ENCODE peak calls at places on chromosomes 12 and 14, in eight cellular contexts. X is Caco-2, T is fibroblast of lung, F is lower leg skin, H is ovary, R is A673, U is BJ, A is fibroblast of the aortic adventitia. I is an unnamed sample.
A peak's percentile ranks its signal among the peaks of the same experiment; 100 is the strongest.

GRCh38 chr12:74801625-74802024 is 264.0 kb downstream of the ATXN7L3B start:
- DNase-seq in X (no peak), T (no peak), F (no peak), H (no peak), R (peak; percentile 11), U (no peak), A (no peak), I (no peak)

GRCh38 chr14:72045271-72045670 is 113.0 kb downstream of the RGS6 start:
- DNase-seq in X (no peak), T (no peak), F (no peak), H (no peak), R (no peak), U (no peak), A (no peak), I (no peak)

GRCh38 chr14:94707494-94707893 is 62.4 kb downstream of the GSC start:
- DNase-seq in X (no peak), T (no peak), F (no peak), H (no peak), R (no peak), U (no peak), A (no peak), I (no peak)

GRCh38 chr14:94128216-94128839 is 1.1 kb downstream of the IFI27L2 start:
- DNase-seq in X (no peak), T (no peak), F (peak; percentile 8), H (no peak), R (no peak), U (no peak), A (no peak), I (no peak)

GRCh38 chr14:99271951-99272668 is at the start of gene BCL11B:
- DNase-seq in X (peak; percentile 68), T (peak; percentile 83), F (peak; percentile 89), H (peak; percentile 36), R (peak; percentile 99), U (no peak), A (peak; percentile 73), I (peak; percentile 70)

GRCh38 chr14:99387880-99388279 is 92.8 kb downstream of the SETD3 start:
- DNase-seq in X (no peak), T (no peak), F (no peak), H (no peak), R (no peak), U (no peak), A (no peak), I (no peak)

GRCh38 chr12:18723752-18724151 is 14.1 kb downstream of the PLCZ1 start:
- DNase-seq in X (no peak), T (peak; percentile 85), F (no peak), H (no peak), R (no peak), U (no peak), A (peak; percentile 69), I (peak; percentile 31)

GRCh38 chr14:37721976-37722659 is 126.7 kb downstream of the TTC6 start:
- DNase-seq in X (no peak), T (no peak), F (no peak), H (no peak), R (no peak), U (no peak), A (no peak), I (peak; percentile 30)

GRCh38 chr14:89214221-89214965 is 202.6 kb downstream of the FOXN3 start:
- DNase-seq in X (no peak), T (peak; percentile 17), F (peak; percentile 68), H (no peak), R (no peak), U (no peak), A (no peak), I (peak; percentile 43)

GRCh38 chr14:59126714-59127436 is 61.6 kb upstream of the DAAM1 start:
- DNase-seq in X (no peak), T (peak; percentile 51), F (peak; percentile 25), H (peak; percentile 21), R (peak; percentile 69), U (no peak), A (peak; percentile 76), I (peak; percentile 26)

GRCh38 chr14:20295067-20295466 is 10.7 kb downstream of the TTC5 start:
- DNase-seq in X (no peak), T (no peak), F (no peak), H (no peak), R (no peak), U (no peak), A (no peak), I (no peak)

GRCh38 chr14:103862393-103862782 is 15.0 kb upstream of the PPP1R13B start:
- DNase-seq in X (peak; percentile 68), T (no peak), F (no peak), H (peak; percentile 53), R (no peak), U (no peak), A (peak; percentile 59), I (no peak)

GRCh38 chr14:103857256-103857655 is 9.9 kb upstream of the PPP1R13B start:
- DNase-seq in X (no peak), T (no peak), F (no peak), H (no peak), R (no peak), U (no peak), A (no peak), I (no peak)

GRCh38 chr14:103858063-103858820 is 10.9 kb upstream of the PPP1R13B start:
- DNase-seq in X (no peak), T (no peak), F (no peak), H (no peak), R (no peak), U (no peak), A (no peak), I (no peak)

GRCh38 chr14:103861413-103862392 is 14.3 kb upstream of the PPP1R13B start:
- DNase-seq in X (no peak), T (no peak), F (no peak), H (no peak), R (no peak), U (no peak), A (no peak), I (no peak)

DNA sequence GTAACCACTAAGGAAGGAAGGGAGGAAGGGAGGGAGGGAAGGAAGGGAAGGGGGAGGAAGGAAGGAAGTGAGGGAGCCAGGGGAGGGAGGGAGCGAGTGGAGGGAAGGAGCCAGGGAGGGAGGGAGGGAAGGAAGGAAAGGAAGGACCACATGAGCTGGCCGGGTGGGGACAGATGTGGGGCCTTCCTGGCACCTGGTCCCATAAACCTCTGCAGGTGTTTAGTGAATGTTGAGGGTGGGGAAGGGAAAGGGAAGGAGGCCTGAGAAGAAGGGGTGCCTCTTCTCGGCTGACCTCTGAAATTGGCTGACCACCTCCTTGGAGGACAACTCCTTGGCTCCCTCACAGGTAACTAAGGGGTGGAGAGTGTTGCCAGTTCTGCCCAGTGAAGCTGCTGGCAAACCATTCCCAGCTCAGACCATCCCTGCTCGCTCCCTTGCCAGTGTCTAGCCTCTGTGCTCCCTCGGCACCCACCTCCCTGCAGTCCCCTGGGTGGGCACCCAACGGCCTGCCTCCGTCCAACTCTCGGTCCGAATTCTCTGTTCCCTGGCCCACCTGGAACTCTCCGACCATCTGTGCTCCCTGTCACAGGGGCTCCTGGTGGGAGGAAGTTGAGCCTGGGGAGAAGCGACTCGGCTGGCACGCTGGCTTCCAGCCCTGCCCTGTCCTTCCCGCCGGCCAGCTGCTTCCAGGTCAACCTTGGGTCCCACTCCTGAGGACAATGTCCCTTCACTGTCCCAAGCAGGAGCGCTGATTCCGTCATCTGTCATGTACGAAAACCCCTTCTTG is 12.2 kb upstream of the PPP1R13B start:
- DNase-seq in X (no peak), T (no peak), F (no peak), H (no peak), R (no peak), U (no peak), A (no peak), I (no peak)
- TF ChIP-seq CTCF in X (no peak), T (no peak), F (no peak), H (no peak), R (no peak), U (no peak), A (no peak), I (no peak)

DNA sequence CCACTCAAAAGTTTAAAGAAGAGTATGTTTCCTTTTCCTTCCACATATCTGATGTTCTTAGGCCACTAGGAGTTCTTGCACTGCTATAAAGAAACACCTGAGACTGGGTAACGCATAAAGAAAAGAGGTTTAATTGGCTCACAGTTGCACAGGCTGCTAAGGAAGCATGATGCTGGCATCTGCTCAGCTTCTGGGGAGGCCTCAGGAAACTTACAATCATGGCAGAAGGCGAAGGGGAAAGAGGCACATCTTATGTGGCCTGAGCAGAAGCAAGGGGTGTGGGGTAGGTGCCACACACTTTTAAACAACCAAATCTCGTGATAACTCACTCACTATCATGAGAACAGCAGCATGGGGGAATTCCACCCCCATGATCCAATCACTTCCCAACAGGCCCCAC is 7.7 kb upstream of the CRADD start:
- DNase-seq in X (no peak), T (no peak), F (no peak), H (no peak), R (no peak), U (no peak), A (no peak), I (no peak)
- TF ChIP-seq CTCF in X (no peak), T (no peak), F (no peak), H (no peak), R (no peak), U (no peak), A (no peak), I (no peak)

DNA sequence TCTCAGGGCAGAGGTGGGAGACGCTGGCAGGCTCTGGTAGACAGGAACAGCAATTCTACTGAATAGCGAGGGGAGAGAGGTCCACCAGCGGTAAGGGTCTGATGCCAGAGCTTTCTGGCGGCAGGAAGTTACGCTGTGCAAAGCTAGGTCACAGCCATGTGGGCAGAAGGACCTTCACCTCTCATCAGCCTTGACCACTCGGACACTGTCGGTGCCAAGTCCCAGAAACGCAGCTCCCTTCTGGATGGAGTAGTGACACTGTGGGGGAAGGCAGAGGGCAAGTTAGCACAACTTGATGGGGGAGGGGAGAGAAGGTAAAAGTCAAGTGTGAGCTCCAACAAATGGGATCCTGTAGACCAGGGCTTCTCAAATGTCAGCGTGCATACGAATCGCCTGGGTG is 10.3 kb upstream of the ZNF740 start:
- DNase-seq in X (no peak), T (no peak), F (no peak), H (no peak), R (no peak), U (no peak), A (no peak), I (no peak)
- TF ChIP-seq CTCF in X (no peak), T (no peak), F (no peak), H (no peak), R (no peak), U (no peak), A (no peak), I (no peak)

DNA sequence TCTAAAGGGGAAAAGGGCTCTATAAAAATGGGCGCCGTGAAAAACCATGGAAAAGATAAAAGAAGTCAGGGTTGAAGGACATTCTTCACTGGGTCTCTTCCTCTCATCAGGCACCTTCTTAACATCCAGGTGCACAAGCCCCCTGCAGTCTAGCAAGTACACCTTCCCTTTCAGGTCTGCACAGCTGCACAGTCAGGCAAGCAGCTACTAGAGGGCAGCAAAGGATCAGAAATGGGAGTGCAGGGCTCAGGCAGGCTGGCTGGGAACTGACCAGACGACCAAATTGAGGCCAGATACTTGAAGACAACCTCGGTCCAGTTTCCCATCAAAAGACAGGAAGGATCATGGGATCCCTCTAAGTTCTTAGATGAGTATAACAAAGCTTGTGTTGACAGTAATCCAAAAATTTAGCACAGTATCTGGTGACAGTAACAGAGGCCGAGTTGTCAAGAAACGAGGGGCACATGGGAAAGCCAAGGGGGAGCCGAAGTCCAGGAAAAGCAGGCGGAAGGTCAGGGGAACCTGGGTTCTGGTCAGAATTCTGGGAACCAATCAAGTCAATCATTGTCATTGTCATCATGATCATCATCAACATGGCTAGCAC is 10.1 kb upstream of the GRIP1 start:
- DNase-seq in X (peak; percentile 82), T (peak; percentile 25), F (no peak), H (no peak), R (peak; percentile 11), U (no peak), A (peak; percentile 11), I (peak; percentile 80)
- TF ChIP-seq CTCF in X (peak; percentile 87), T (peak; percentile 43), F (no peak), H (no peak), R (peak; percentile 43), U (peak; percentile 32), A (peak; percentile 31), I (peak; percentile 82)

GRCh38 chr12:92927055-92927435 is 2.0 kb downstream of the EEA1 start:
- DNase-seq in X (no peak), T (peak; percentile 38), F (peak; percentile 58), H (no peak), R (peak; percentile 91), U (no peak), A (peak; percentile 51), I (no peak)
- TF ChIP-seq CTCF in X (peak; percentile 17), T (peak; percentile 34), F (no peak), H (no peak), R (peak; percentile 55), U (peak; percentile 33), A (peak; percentile 28), I (no peak)